ENCODE peak calls at places on chromosomes 12 and 14, in eight cellular contexts. A is HS-5; M is upper lobe of right lung; T is NCI-H2081; Y is uterus; K is NCI-H1105 treated with DMSO at 0.1 percent for 48 hours; I is stimulated activated CD4-positive, alpha-beta T cell treated with anti-CD3 and anti-CD28 coated beads, Interleukin-4, amount 100 ng/mL, for 4 hours; J is KBM-7. B is an unnamed sample.

GRCh38 chr14:54642950-54643695 is 76.2 kb downstream of the SAMD4A start:
- DNase-seq in A (no peak), M (no peak), T (no peak), Y (no peak), K (no peak), I (no peak), J (peak), B (peak)

GRCh38 chr14:68394113-68394718 is 398.7 kb downstream of the ZFP36L1 start:
- DNase-seq in A (no peak), M (no peak), T (no peak), Y (no peak), K (no peak), I (no peak), J (no peak), B (no peak)

GRCh38 chr14:34593740-34594375 is 36.1 kb downstream of the SNX6 start:
- DNase-seq in A (no peak), M (peak), T (no peak), Y (no peak), K (no peak), I (no peak), J (no peak), B (no peak)

GRCh38 chr12:120640840-120641833 is 711 bp downstream of the CABP1 start:
- DNase-seq in A (no peak), M (peak), T (no peak), Y (peak), K (no peak), I (peak), J (peak), B (peak)

GRCh38 chr14:57486767-57487379 is 6.8 kb downstream of the CCDC198 start:
- DNase-seq in A (no peak), M (no peak), T (peak), Y (no peak), K (peak), I (no peak), J (peak), B (no peak)

GRCh38 chr12:43550831-43551270 is 1.2 kb downstream of the ADAMTS20 start:
- DNase-seq in A (no peak), M (no peak), T (no peak), Y (no peak), K (no peak), I (no peak), J (no peak), B (no peak)

GRCh38 chr14:101535232-101535631 is 26.1 kb upstream of the DIO3 start:
- DNase-seq in A (no peak), M (no peak), T (no peak), Y (no peak), K (no peak), I (no peak), J (peak), B (peak)

GRCh38 chr12:89655851-89656250 is 52.8 kb downstream of the ATP2B1 start:
- DNase-seq in A (no peak), M (no peak), T (no peak), Y (no peak), K (no peak), I (no peak), J (no peak), B (no peak)

GRCh38 chr14:89186850-89187376 is 230.1 kb downstream of the FOXN3 start:
- DNase-seq in A (no peak), M (no peak), T (no peak), Y (no peak), K (no peak), I (no peak), J (peak), B (no peak)

GRCh38 chr14:91867316-91867988 is at the start of gene TC2N:
- DNase-seq in A (no peak), M (no peak), T (no peak), Y (no peak), K (no peak), I (peak), J (no peak), B (peak)

GRCh38 chr14:32821989-32822653 is 116.6 kb upstream of the NPAS3 start:
- DNase-seq in A (no peak), M (no peak), T (no peak), Y (no peak), K (no peak), I (no peak), J (no peak), B (no peak)

GRCh38 chr12:42370013-42370412 is 44.0 kb downstream of the PPHLN1 start:
- DNase-seq in A (no peak), M (no peak), T (no peak), Y (no peak), K (no peak), I (no peak), J (no peak), B (no peak)

GRCh38 chr14:103045387-103045869 is 11.9 kb downstream of the CDC42BPB start:
- DNase-seq in A (no peak), M (no peak), T (no peak), Y (no peak), K (no peak), I (no peak), J (peak), B (no peak)

GRCh38 chr14:74918380-74918779 is 4.7 kb downstream of the RPS6KL1 start:
- DNase-seq in A (no peak), M (no peak), T (no peak), Y (no peak), K (no peak), I (no peak), J (no peak), B (no peak)

GRCh38 chr14:80669416-80669815 is 272.1 kb downstream of the CEP128 start:
- DNase-seq in A (no peak), M (no peak), T (no peak), Y (no peak), K (no peak), I (no peak), J (no peak), B (no peak)

GRCh38 chr12:107328442-107329133 is 235.2 kb upstream of the CRY1 start:
- DNase-seq in A (no peak), M (no peak), T (no peak), Y (no peak), K (no peak), I (no peak), J (peak), B (no peak)

GRCh38 chr14:61460853-61461611 is 139.7 kb downstream of the PRKCH start:
- DNase-seq in A (no peak), M (no peak), T (no peak), Y (no peak), K (peak), I (peak), J (no peak), B (peak)

GRCh38 chr12:84069079-84069661 is 843.4 kb downstream of the SLC6A15 start:
- DNase-seq in A (peak), M (no peak), T (no peak), Y (no peak), K (no peak), I (no peak), J (no peak), B (no peak)

GRCh38 chr14:103679351-103679750 is 35.9 kb downstream of the XRCC3 start:
- DNase-seq in A (no peak), M (peak), T (peak), Y (no peak), K (no peak), I (peak), J (peak), B (peak)

GRCh38 chr14:97602438-97603117 is 805.4 kb downstream of the VRK1 start:
- DNase-seq in A (no peak), M (no peak), T (no peak), Y (no peak), K (no peak), I (peak), J (no peak), B (peak)

GRCh38 chr14:98437113-98437512 is 834.9 kb downstream of the BCL11B start:
- DNase-seq in A (no peak), M (no peak), T (no peak), Y (no peak), K (no peak), I (no peak), J (no peak), B (no peak)

GRCh38 chr14:75418779-75419768 is 8.7 kb upstream of the JDP2 start:
- DNase-seq in A (no peak), M (peak), T (no peak), Y (no peak), K (peak), I (peak), J (peak), B (no peak)

GRCh38 chr12:100862600-100863149 is 68.1 kb downstream of the ANO4 start:
- DNase-seq in A (no peak), M (no peak), T (no peak), Y (no peak), K (no peak), I (no peak), J (no peak), B (no peak)

GRCh38 chr12:71693126-71693525 is 7.2 kb downstream of the TMEM19 start:
- DNase-seq in A (no peak), M (no peak), T (no peak), Y (no peak), K (no peak), I (no peak), J (no peak), B (no peak)

GRCh38 chr12:9109737-9110491 is 5.8 kb downstream of the A2M start:
- DNase-seq in A (no peak), M (no peak), T (no peak), Y (no peak), K (no peak), I (no peak), J (no peak), B (no peak)

GRCh38 chr14:77681196-77682157 is 26.3 kb downstream of the ALKBH1 start:
- DNase-seq in A (peak), M (no peak), T (peak), Y (no peak), K (no peak), I (no peak), J (no peak), B (no peak)

GRCh38 chr12:6424848-6425247 is 19.9 kb upstream of the CD27 start:
- DNase-seq in A (no peak), M (no peak), T (no peak), Y (no peak), K (no peak), I (no peak), J (no peak), B (no peak)

GRCh38 chr12:79119796-79120195 is 255.2 kb downstream of the SYT1 start:
- DNase-seq in A (no peak), M (no peak), T (no peak), Y (no peak), K (no peak), I (no peak), J (peak), B (no peak)

GRCh38 chr14:77495354-77495753 is 3.3 kb downstream of the ISM2 start:
- DNase-seq in A (no peak), M (peak), T (no peak), Y (no peak), K (no peak), I (no peak), J (no peak), B (no peak)

GRCh38 chr12:103626498-103626897 is 39.4 kb downstream of the STAB2 start:
- DNase-seq in A (no peak), M (no peak), T (peak), Y (peak), K (no peak), I (no peak), J (no peak), B (no peak)

GRCh38 chr14:94269156-94269555 is 23.9 kb downstream of the SERPINA10 start:
- DNase-seq in A (no peak), M (no peak), T (no peak), Y (no peak), K (no peak), I (no peak), J (no peak), B (no peak)

GRCh38 chr12:54042970-54043744 is 10.3 kb downstream of the HOXC5 start:
- DNase-seq in A (no peak), M (no peak), T (no peak), Y (no peak), K (no peak), I (no peak), J (no peak), B (no peak)

GRCh38 chr12:76201758-76202157 is 117.3 kb upstream of the NAP1L1 start:
- DNase-seq in A (no peak), M (no peak), T (no peak), Y (no peak), K (no peak), I (no peak), J (peak), B (no peak)

B was measured in CD4-positive, alpha-beta memory T cell.